ENCODE peak calls at places on chromosomes 13 and 19, in seven cellular contexts. M is thoracic aorta; J is astrocyte; K is CD4-positive, CD25-positive, alpha-beta regulatory T cell; D is psoas muscle; T is esophagus squamous epithelium; N is IMR-90. G is an unnamed sample. For H3K4me1, the result is how much of the 10 kb centered on the place peaks cover.

GRCh38 chr13:78679329-78679728 is 20.4 kb upstream of the OBI1 start:
- DNase-seq in D (no peak), M (no peak), T (no peak), N (no peak), J (peak), K (no peak), G (no peak)

GRCh38 chr13:44368062-44368591 is 5.5 kb upstream of the SERP2 start:
- DNase-seq in T (no peak), D (no peak), N (peak), J (peak), M (no peak), K (no peak), G (no peak)

GRCh38 chr13:113774177-113775107 is 15.4 kb downstream of the TMEM255B start:
- DNase-seq in M (no peak), K (no peak), J (peak), T (no peak), D (no peak), N (peak), G (no peak)

GRCh38 chr19:31535691-31536460 is 186.6 kb upstream of the TSHZ3 start:
- DNase-seq in T (no peak), K (no peak), J (no peak), M (no peak), N (no peak), D (no peak), G (no peak)

GRCh38 chr13:27921421-27921960 is 1.7 kb downstream of the PDX1 start:
- DNase-seq in T (no peak), J (no peak), K (no peak), N (no peak), M (no peak), D (no peak), G (peak)

GRCh38 chr19:38599722-38600121 is 18.0 kb downstream of the MAP4K1 start:
- DNase-seq in J (no peak), K (no peak), N (no peak), M (no peak), D (no peak), T (no peak), G (no peak)

GRCh38 chr13:31200636-31200970 is 828 bp downstream of the B3GLCT start:
- DNase-seq in T (no peak), N (no peak), J (no peak), K (peak), D (peak), M (no peak), G (no peak)

GRCh38 chr13:81987677-81988357 is 1646.9 kb upstream of the SPRY2 start:
- DNase-seq in N (no peak), K (no peak), D (no peak), M (no peak), T (no peak), J (no peak), G (no peak)

GRCh38 chr19:10718205-10719196 is 622 bp downstream of the DNM2 start:
- DNase-seq in M (no peak), K (peak), D (peak), J (peak), N (peak), T (no peak), G (peak)

GRCh38 chr13:111216166-111216960 is 101.3 kb downstream of the ARHGEF7 start:
- DNase-seq in K (peak), N (peak), M (no peak), T (no peak), J (no peak), D (peak), G (no peak)

GRCh38 chr19:49436381-49437017 is 4.8 kb downstream of the SLC17A7 start:
- DNase-seq in D (no peak), J (no peak), T (no peak), M (no peak), N (no peak), K (peak), G (peak)

GRCh38 chr13:83622422-83622784 is 259.9 kb downstream of the SLITRK1 start:
- DNase-seq in M (no peak), N (peak), D (no peak), K (no peak), T (no peak), J (peak), G (no peak)

GRCh38 chr19:3440082-3440481 is 40.2 kb downstream of the SMIM24 start:
- DNase-seq in J (no peak), N (no peak), M (no peak), K (peak), T (no peak), D (peak), G (no peak)

GRCh38 chr19:41321600-41322270 is 11.8 kb downstream of the CCDC97 start:
- DNase-seq in D (peak), M (no peak), N (peak), K (no peak), J (peak), T (no peak), G (peak)

GRCh38 chr13:48585456-48585840 is 52.6 kb upstream of the RCBTB2 start:
- DNase-seq in N (no peak), K (no peak), J (peak), M (no peak), T (no peak), D (no peak), G (no peak)

GRCh38 chr13:85093808-85094207 is 705.4 kb downstream of the SLITRK6 start:
- DNase-seq in D (no peak), K (no peak), M (no peak), T (no peak), N (no peak), J (peak), G (no peak)

GRCh38 chr19:21440321-21440720 is 43.4 kb downstream of the ZNF493 start:
- DNase-seq in K (no peak), J (no peak), M (no peak), D (no peak), T (no peak), N (no peak), G (no peak)

GRCh38 chr19:623974-624373 is 9.4 kb downstream of the POLRMT start:
- DNase-seq in K (no peak), T (no peak), M (no peak), N (peak), D (no peak), J (peak), G (no peak)

GRCh38 chr19:1446713-1447564 is 3.0 kb upstream of the APC2 start:
- DNase-seq in M (no peak), J (no peak), D (no peak), T (no peak), N (no peak), K (no peak), G (peak)

GRCh38 chr13:29771247-29771646 is 79.2 kb downstream of the UBL3 start:
- DNase-seq in J (peak), T (no peak), M (no peak), D (no peak), K (no peak), N (peak), G (no peak)

GRCh38 chr13:72728290-72728605 is 525 bp downstream of the BORA start:
- DNase-seq in D (no peak), K (no peak), T (no peak), J (no peak), M (no peak), N (no peak), G (no peak)

GRCh38 chr19:2059422-2060201 is 8.6 kb upstream of the MKNK2 start:
- DNase-seq in D (peak), T (no peak), N (peak), M (no peak), K (no peak), J (peak), G (no peak)

GRCh38 chr19:51751655-51752054 is at the start of gene FPR1:
- DNase-seq in M (no peak), K (no peak), D (no peak), J (peak), N (no peak), T (no peak), G (no peak)

GRCh38 chr13:49308977-49309408 is 61.3 kb downstream of the CDADC1 start:
- DNase-seq in M (no peak), K (no peak), N (peak), T (no peak), D (peak), J (no peak), G (no peak)

GRCh38 chr13:20498129-20498528 is 27.5 kb downstream of the CRYL1 start:
- DNase-seq in M (no peak), J (no peak), K (no peak), T (no peak), N (no peak), D (no peak), G (no peak)

GRCh38 chr13:57918913-57919312 is 287.4 kb downstream of the PCDH17 start:
- DNase-seq in D (no peak), K (no peak), J (no peak), M (no peak), T (no peak), N (no peak), G (no peak)

GRCh38 chr19:52336117-52336811 is at the start of gene ZNF610:
- DNase-seq in J (peak), M (peak), T (peak), D (peak), N (peak), K (peak), G (peak)

GRCh38 chr19:36246006-36246391 is 31.1 kb downstream of the ZNF146 start:
- DNase-seq in J (no peak), T (no peak), M (no peak), N (no peak), K (no peak), D (no peak), G (no peak)

GRCh38 chr19:49591731-49592485 is 926 bp downstream of the PRR12 start:
- DNase-seq in J (no peak), M (no peak), N (peak), K (peak), D (peak), T (no peak), G (no peak)

GRCh38 chr19:47587295-47587694 is 14.3 kb upstream of the ZNF541 start:
- DNase-seq in N (peak), M (no peak), K (no peak), T (no peak), D (no peak), J (peak), G (no peak)

GRCh38 chr19:18007605-18007938 is 398 bp upstream of the ARRDC2 start:
- DNase-seq in N (no peak), M (no peak), J (no peak), D (no peak), T (no peak), K (no peak), G (no peak)

GRCh38 chr13:37701306-37701705 is 102.7 kb upstream of the POSTN start:
- DNase-seq in T (no peak), N (peak), K (no peak), J (peak), D (no peak), M (no peak), G (no peak)

GRCh38 chr13:39527961-39528720 is 74.9 kb downstream of the LHFPL6 start:
- DNase-seq in D (peak), J (peak), K (no peak), T (no peak), M (no peak), N (peak), G (no peak)

GRCh38 chr13:110779046-110779445 is 65.5 kb downstream of the ING1 start:
- DNase-seq in N (no peak), T (no peak), D (no peak), K (no peak), J (no peak), M (no peak), G (no peak)

GRCh38 chr19:29290853-29291252 is 77.9 kb upstream of the UQCRFS1 start:
- DNase-seq in T (no peak), N (no peak), M (no peak), K (no peak), D (no peak), J (no peak), G (no peak)

GRCh38 chr13:22812793-22813192 is 368.0 kb upstream of the SGCG start:
- DNase-seq in D (peak), K (no peak), J (no peak), T (no peak), N (no peak), M (no peak), G (no peak)

GRCh38 chr19:8451377-8451776 is 6.6 kb downstream of the HNRNPM start:
- DNase-seq in D (no peak), J (no peak), M (no peak), K (no peak), N (no peak), T (no peak), G (no peak)

GRCh38 chr19:8453616-8454015 is 8.8 kb downstream of the HNRNPM start:
- DNase-seq in J (no peak), N (no peak), D (no peak), K (no peak), T (no peak), M (no peak), G (no peak)

GRCh38 chr19:8452446-8453123 is 7.8 kb downstream of the HNRNPM start:
- DNase-seq in K (no peak), N (no peak), T (no peak), M (no peak), D (no peak), J (no peak), G (no peak)

GRCh38 chr19:8449830-8450229 is 5.1 kb downstream of the HNRNPM start:
- DNase-seq in K (no peak), T (no peak), M (no peak), D (no peak), J (no peak), N (no peak), G (no peak)

GRCh38 chr19:8451885-8452284 is 7.1 kb downstream of the HNRNPM start:
- DNase-seq in M (no peak), D (no peak), J (peak), N (peak), T (no peak), K (no peak), G (no peak)
- H3K4me1 ChIP-seq in M (under half), D (half or more), J (under half), N (under half), T (half or more), K (half or more), G (under half)

DNA sequence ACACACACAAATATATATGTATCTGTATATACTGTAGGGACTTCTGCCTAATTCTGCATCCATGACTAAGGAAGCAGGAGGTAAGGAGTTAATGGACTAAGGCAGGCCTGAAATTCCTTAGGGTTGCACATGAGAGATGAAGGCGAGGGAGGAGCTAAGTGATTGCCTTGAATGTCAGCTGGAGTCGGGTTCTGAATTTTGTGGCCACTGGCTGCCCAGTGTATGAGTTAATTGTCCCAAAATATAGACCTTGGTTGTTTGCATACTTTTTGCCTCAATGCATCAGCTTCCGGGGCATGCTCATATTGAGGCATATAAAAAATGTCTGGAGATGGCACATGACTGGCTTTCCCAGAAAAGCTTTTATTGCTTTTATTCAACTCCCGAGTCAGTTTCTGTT is 245.5 kb downstream of the TDRD3 start:
- DNase-seq in M (no peak), T (no peak), N (no peak), D (no peak), J (no peak), K (no peak), G (no peak)
- H3K4me1 ChIP-seq in M (under half), T (under half), N (under half), D (under half), J (under half), K (under half), G (under half)

GRCh38 chr19:13985771-13986347 is 20.3 kb downstream of the RFX1 start:
- DNase-seq in K (no peak), N (no peak), M (no peak), T (no peak), J (no peak), D (no peak), G (no peak)
- H3K4me1 ChIP-seq in K (half or more), N (under half), M (under half), T (under half), J (under half), D (under half), G (under half)

GRCh38 chr19:46191972-46192371 is 37.6 kb upstream of the IGFL1 start:
- DNase-seq in J (no peak), M (no peak), K (no peak), D (no peak), N (no peak), T (no peak), G (no peak)

GRCh38 chr19:46189971-46190335 is 39.6 kb upstream of the IGFL1 start:
- DNase-seq in J (no peak), K (no peak), T (no peak), M (no peak), N (no peak), D (no peak), G (no peak)

GRCh38 chr19:46192990-46193650 is 36.4 kb upstream of the IGFL1 start:
- DNase-seq in M (no peak), K (no peak), J (peak), N (peak), T (no peak), D (peak), G (no peak)

GRCh38 chr19:46190489-46190888 is 39.1 kb upstream of the IGFL1 start:
- DNase-seq in J (no peak), D (no peak), N (no peak), K (no peak), T (no peak), M (no peak), G (no peak)

GRCh38 chr19:46191356-46191755 is 38.2 kb upstream of the IGFL1 start:
- DNase-seq in M (no peak), T (no peak), D (no peak), J (no peak), N (no peak), K (no peak), G (no peak)
- H3K4me1 ChIP-seq in M (under half), T (under half), D (under half), J (under half), N (under half), K (under half), G (under half)

G was measured in H1.